ENCODE peak calls at places on chromosomes 4 and X, in nine cellular contexts. C is activated T-cell treated with anti-CD3 and anti-CD28 coated beads for 24 hours, M is occipital lobe, S is PC-9, U is GM18507, Z is SW480, Y is DMS153, F is BJ, T is mucosa of gallbladder. B is an unnamed sample.
A peak's percentile ranks its signal among the peaks of the same experiment; 100 is the strongest.

GRCh38 chr4:123671633-123672404 is 275.2 kb downstream of the SPRY1 start:
- DNase-seq in M (no peak), F (no peak), Z (no peak), T (no peak), U (peak; percentile 14), Y (no peak), S (no peak), C (no peak), B (no peak)

GRCh38 chr4:184416913-184417734 is 57.2 kb downstream of the IRF2 start:
- DNase-seq in U (peak; percentile 47), M (no peak), Y (no peak), Z (no peak), S (no peak), T (no peak), C (peak; percentile 32), F (no peak), B (no peak)

GRCh38 chr4:105050896-105051295 is 95.8 kb upstream of the TET2 start:
- DNase-seq in T (no peak), M (no peak), Z (no peak), C (no peak), Y (no peak), S (no peak), F (peak; percentile 17), U (no peak), B (no peak)

GRCh38 chrX:149949743-149950436 is 11.6 kb upstream of the EOLA2 start:
- DNase-seq in Y (no peak), F (no peak), T (no peak), M (no peak), C (no peak), S (no peak), Z (no peak), U (no peak), B (no peak)

GRCh38 chr4:185713272-185713671 is 98.7 kb downstream of the SORBS2 start:
- DNase-seq in T (no peak), F (no peak), Y (no peak), Z (no peak), C (no peak), M (no peak), U (no peak), S (no peak), B (no peak)

GRCh38 chr4:77819409-77819835 is 254 bp upstream of the CNOT6L start:
- DNase-seq in S (peak; percentile 19), C (peak; percentile 21), U (no peak), F (no peak), Y (no peak), Z (peak; percentile 13), T (peak; percentile 18), M (peak; percentile 69), B (no peak)

GRCh38 chr4:138199568-138200235 is 42.4 kb downstream of the SLC7A11 start:
- DNase-seq in Z (peak; percentile 84), T (peak; percentile 68), S (peak; percentile 66), M (no peak), F (no peak), Y (peak; percentile 90), C (no peak), U (no peak), B (peak; percentile 49)

GRCh38 chr4:37767546-37767945 is 58.9 kb upstream of the PGM2 start:
- DNase-seq in S (peak; percentile 16), U (no peak), Y (peak; percentile 80), Z (peak; percentile 14), T (peak; percentile 75), M (no peak), C (no peak), F (no peak), B (peak; percentile 41)

GRCh38 chrX:119605398-119605738 is 856 bp downstream of the NKRF start:
- DNase-seq in Z (peak; percentile 16), F (no peak), T (no peak), S (no peak), U (no peak), Y (peak; percentile 0), C (no peak), M (peak; percentile 3), B (no peak)

GRCh38 chr4:101071241-101071640 is 276.1 kb downstream of the PPP3CA start:
- DNase-seq in M (no peak), U (no peak), Y (no peak), T (no peak), C (no peak), Z (no peak), S (no peak), F (no peak), B (no peak)

GRCh38 chrX:63673896-63674295 is 111.1 kb downstream of the ARHGEF9 start:
- DNase-seq in U (no peak), F (no peak), Y (no peak), M (no peak), T (no peak), C (no peak), S (no peak), Z (no peak), B (no peak)

GRCh38 chr4:125420499-125420898 is 105.7 kb downstream of the FAT4 start:
- DNase-seq in S (no peak), F (no peak), Y (peak; percentile 22), C (no peak), M (no peak), U (no peak), Z (no peak), T (no peak), B (no peak)

GRCh38 chr4:184053476-184053875 is 148.4 kb downstream of the STOX2 start:
- DNase-seq in Z (no peak), Y (no peak), T (no peak), U (no peak), S (no peak), C (no peak), F (no peak), M (no peak), B (no peak)

GRCh38 chr4:155376387-155377268 is at the start of gene MAP9:
- DNase-seq in F (peak; percentile 66), Z (no peak), T (peak; percentile 94), Y (peak; percentile 99), S (peak; percentile 85), U (peak; percentile 73), C (peak; percentile 84), M (peak; percentile 94), B (no peak)

GRCh38 chr4:60485279-60485678 is 714.8 kb upstream of the ADGRL3 start:
- DNase-seq in U (no peak), T (no peak), C (no peak), M (no peak), Z (no peak), Y (no peak), F (no peak), S (no peak), B (no peak)

GRCh38 chrX:10103023-10103422 is 53.8 kb upstream of the CLCN4 start:
- DNase-seq in M (no peak), F (peak; percentile 85), C (no peak), Y (no peak), Z (no peak), S (no peak), U (no peak), T (no peak), B (no peak)

GRCh38 chrX:40207626-40208025 is 109.9 kb upstream of the BCOR start:
- DNase-seq in U (no peak), F (no peak), S (no peak), Z (peak; percentile 58), M (no peak), C (peak; percentile 12), Y (no peak), T (no peak), B (no peak)

GRCh38 chr4:52657630-52658501 is 1.2 kb downstream of the USP46 start:
- DNase-seq in M (peak; percentile 26), S (peak; percentile 12), C (no peak), T (no peak), F (no peak), U (no peak), Z (no peak), Y (no peak), B (no peak)

GRCh38 chrX:150202641-150203248 is 160.4 kb upstream of the MAMLD1 start:
- DNase-seq in F (peak; percentile 19), M (no peak), Z (no peak), U (no peak), S (no peak), T (no peak), C (no peak), Y (no peak), B (no peak)

GRCh38 chrX:45900751-45901150 is 644.5 kb downstream of the ZNF674 start:
- DNase-seq in Z (no peak), S (no peak), M (no peak), Y (no peak), U (no peak), T (no peak), C (no peak), F (peak; percentile 30), B (no peak)

GRCh38 chr4:13527192-13527982 is 16.9 kb downstream of the NKX3-2 start:
- DNase-seq in F (no peak), M (no peak), S (no peak), T (no peak), Y (no peak), U (no peak), Z (no peak), C (no peak), B (no peak)

B was measured in keratinocyte.